ENCODE peak calls at places on chromosome 19, in seven cellular contexts. G is Calu3, M is B cell, E is WERI-Rb-1, R is bronchial epithelial cell, B is fibroblast of the aortic adventitia, T is epithelial cell of proximal tubule. F is an unnamed sample.

GRCh38 chr19:32817252-32817912 is 52.2 kb downstream of the SLC7A9 start:
- DNase-seq in G (no peak), M (no peak), E (no peak), R (no peak), B (no peak), T (no peak), F (no peak)

GRCh38 chr19:1067341-1068103 is 555 bp downstream of the ARHGAP45 start:
- DNase-seq in G (no peak), M (peak; percentile 72), E (no peak), R (no peak), B (no peak), T (no peak), F (no peak)

GRCh38 chr19:1317274-1317673 is 31.6 kb downstream of the EFNA2 start:
- DNase-seq in G (no peak), M (no peak), E (no peak), R (no peak), B (no peak), T (no peak), F (no peak)

GRCh38 chr19:38155453-38155852 is 68.6 kb downstream of the DPF1 start:
- DNase-seq in G (no peak), M (no peak), E (no peak), R (peak; percentile 56), B (peak; percentile 14), T (no peak), F (no peak)

GRCh38 chr19:48487944-48488343 is 18.8 kb downstream of the CYTH2 start:
- DNase-seq in G (peak; percentile 97), M (no peak), E (no peak), R (peak; percentile 92), B (peak; percentile 80), T (no peak), F (no peak)

GRCh38 chr19:13669780-13670355 is 94.5 kb upstream of the MRI1 start:
- DNase-seq in G (no peak), M (no peak), E (no peak), R (no peak), B (no peak), T (no peak), F (no peak)

GRCh38 chr19:40280608-40281221 is 4.4 kb downstream of the AKT2 start:
- DNase-seq in G (no peak), M (no peak), E (no peak), R (no peak), B (no peak), T (no peak), F (no peak)

GRCh38 chr19:47615714-47616113 is 6.8 kb downstream of the BICRA start:
- DNase-seq in G (no peak), M (no peak), E (no peak), R (no peak), B (no peak), T (no peak), F (no peak)

GRCh38 chr19:13742756-13743155 is 21.6 kb upstream of the MRI1 start:
- DNase-seq in G (no peak), M (no peak), E (no peak), R (peak; percentile 35), B (no peak), T (no peak), F (no peak)

GRCh38 chr19:46759817-46760333 is 13.6 kb upstream of the STRN4 start:
- DNase-seq in G (no peak), M (no peak), E (no peak), R (peak; percentile 66), B (peak; percentile 99), T (no peak), F (no peak)

GRCh38 chr19:46616631-46617322 is 8.1 kb downstream of the PTGIR start:
- DNase-seq in G (peak; percentile 86), M (peak; percentile 62), E (peak; percentile 92), R (peak; percentile 40), B (peak; percentile 59), T (no peak), F (no peak)

GRCh38 chr19:7188682-7189629 is 105.3 kb downstream of the INSR start:
- DNase-seq in G (no peak), M (no peak), E (no peak), R (no peak), B (no peak), T (no peak), F (no peak)

GRCh38 chr19:9835507-9835949 is 410 bp downstream of the PIN1 start:
- DNase-seq in G (no peak), M (no peak), E (no peak), R (no peak), B (no peak), T (no peak), F (no peak)

GRCh38 chr19:51799998-51800848 is 5.3 kb downstream of the FPR3 start:
- DNase-seq in G (no peak), M (no peak), E (no peak), R (no peak), B (peak; percentile 93), T (no peak), F (no peak)

GRCh38 chr19:50679177-50680125 is 30.2 kb downstream of the C19orf81 start:
- DNase-seq in G (peak; percentile 86), M (peak; percentile 86), E (peak; percentile 86), R (peak; percentile 26), B (peak; percentile 60), T (no peak), F (peak; percentile 96)

GRCh38 chr19:294819-295686 is 3.9 kb upstream of the PLPP2 start:
- DNase-seq in G (peak; percentile 61), M (no peak), E (peak; percentile 44), R (no peak), B (peak; percentile 31), T (no peak), F (peak; percentile 77)

GRCh38 chr19:36489920-36490415 is 607 bp upstream of the ZNF566 start:
- DNase-seq in G (peak; percentile 76), M (peak; percentile 82), E (peak; percentile 93), R (no peak), B (peak; percentile 97), T (no peak), F (peak; percentile 79)

GRCh38 chr19:40762754-40763153 is 11.8 kb downstream of the SNRPA start:
- DNase-seq in G (no peak), M (no peak), E (no peak), R (no peak), B (no peak), T (no peak), F (no peak)

GRCh38 chr19:14473915-14474578 is 1.1 kb downstream of the PTGER1 start:
- DNase-seq in G (no peak), M (no peak), E (no peak), R (no peak), B (no peak), T (no peak), F (no peak)

GRCh38 chr19:21593934-21594844 is 88.8 kb downstream of the ZNF429 start:
- DNase-seq in G (no peak), M (no peak), E (no peak), R (no peak), B (no peak), T (no peak), F (no peak)

GRCh38 chr19:29664753-29665214 is 477 bp upstream of the PLEKHF1 start:
- DNase-seq in G (no peak), M (no peak), E (no peak), R (no peak), B (no peak), T (no peak), F (no peak)

GRCh38 chr19:29663861-29664752 is 1.2 kb upstream of the PLEKHF1 start:
- DNase-seq in G (no peak), M (no peak), E (no peak), R (peak; percentile 33), B (no peak), T (no peak), F (no peak)

GRCh38 chr19:29666634-29667389 is 1.6 kb downstream of the PLEKHF1 start:
- DNase-seq in G (no peak), M (no peak), E (no peak), R (no peak), B (peak; percentile 83), T (no peak), F (no peak)

GRCh38 chr19:29665826-29666633 is 769 bp downstream of the PLEKHF1 start:
- DNase-seq in G (peak; percentile 28), M (no peak), E (no peak), R (no peak), B (peak; percentile 87), T (no peak), F (peak; percentile 39)

DNA sequence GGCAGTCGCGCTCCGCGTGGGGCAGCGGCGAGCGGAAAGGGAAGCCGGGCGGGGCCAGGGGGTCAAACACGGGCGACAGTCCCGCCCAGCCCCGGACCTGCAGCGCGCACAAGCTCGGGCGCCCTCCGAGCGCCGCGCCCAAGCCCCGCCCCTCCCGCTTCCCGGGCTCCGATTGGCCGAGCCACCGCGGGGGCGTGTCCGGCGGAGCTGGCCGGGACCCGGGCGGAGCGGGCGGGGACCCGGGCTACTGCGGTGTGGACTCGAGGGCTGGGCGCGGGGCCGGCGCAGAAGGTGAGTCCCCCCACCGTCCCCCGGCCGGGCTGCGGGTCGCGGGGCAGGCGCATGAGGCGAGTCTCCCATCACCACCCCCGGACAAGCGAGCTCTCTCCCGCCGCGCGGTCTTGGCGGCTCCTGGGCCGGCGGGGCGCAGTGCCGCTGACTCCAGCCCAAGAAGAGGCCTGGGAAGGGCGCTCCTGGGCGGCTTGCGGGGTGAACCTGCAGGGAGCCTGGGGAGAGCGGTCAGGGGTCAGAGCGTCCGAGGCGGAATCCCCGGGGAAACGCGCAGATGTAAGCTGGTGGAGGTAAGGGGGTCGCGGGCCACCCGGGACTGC is at the start of gene PLEKHF1:
- DNase-seq in G (peak; percentile 93), M (peak; percentile 81), E (peak; percentile 89), R (peak; percentile 38), B (peak; percentile 67), T (no peak), F (peak; percentile 96)
- TF ChIP-seq CTCF in G (no peak), M (no peak), E (no peak), R (no peak), B (no peak), T (no peak), F (peak; percentile 37)

GRCh38 chr19:42219812-42220750 is at the start of gene ZNF526:
- DNase-seq in G (peak; percentile 98), M (peak; percentile 98), E (peak; percentile 98), R (peak; percentile 93), B (peak; percentile 96), T (peak; percentile 69), F (peak; percentile 99)
- TF ChIP-seq CTCF in G (no peak), M (no peak), E (no peak), R (no peak), B (no peak), T (no peak), F (no peak)

DNA sequence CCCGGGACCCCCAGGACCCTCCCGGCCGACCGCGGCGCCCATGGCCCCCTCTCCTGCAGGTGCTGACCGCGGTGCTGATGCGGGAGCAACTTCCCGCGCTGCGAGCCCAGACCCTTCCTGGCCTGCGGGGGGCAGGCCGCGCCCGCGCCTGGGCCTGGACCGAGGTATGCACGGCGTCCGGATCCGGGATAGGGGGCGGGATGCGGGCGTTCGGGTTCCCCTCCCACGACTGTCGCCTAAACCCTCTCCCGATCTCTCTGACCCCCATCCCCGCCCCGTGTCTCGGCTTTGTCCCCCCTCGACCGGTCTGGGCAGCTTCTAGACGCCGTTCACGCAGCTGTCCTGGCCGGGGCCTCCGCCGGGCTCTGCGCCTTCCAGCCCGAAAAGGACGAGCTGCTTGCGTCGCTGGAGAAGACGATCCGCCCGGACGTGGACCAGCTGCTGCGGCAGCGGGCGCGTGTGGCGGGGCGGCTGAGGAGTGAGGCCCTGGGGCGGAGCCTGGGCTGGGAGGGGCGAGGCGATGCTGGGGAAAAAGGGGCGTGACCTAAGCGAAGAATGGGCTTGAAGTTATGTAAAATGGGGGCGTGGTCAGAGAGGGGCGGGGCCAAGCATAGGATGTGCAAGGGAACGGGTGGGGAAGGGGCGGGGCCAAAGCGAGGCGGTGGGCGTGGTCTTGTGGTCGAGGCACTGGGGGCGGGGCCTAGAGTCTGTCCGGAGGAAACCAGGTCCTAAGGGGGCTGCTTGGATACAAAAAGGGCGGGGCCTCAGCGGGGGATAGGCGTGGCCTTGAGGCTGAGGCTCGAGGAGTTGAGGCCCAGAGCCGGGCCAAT is 15.9 kb upstream of the COLGALT1 start:
- DNase-seq in G (peak; percentile 87), M (peak; percentile 98), E (peak; percentile 99), R (peak; percentile 80), B (peak; percentile 93), T (no peak), F (peak; percentile 95)
- TF ChIP-seq CTCF in G (no peak), M (no peak), E (peak; percentile 32), R (peak; percentile 24), B (peak; percentile 40), T (peak; percentile 29), F (peak; percentile 18)

GRCh38 chr19:12648088-12648487 is 18.5 kb downstream of the MAN2B1 start:
- DNase-seq in G (no peak), M (no peak), E (no peak), R (no peak), B (no peak), T (no peak), F (no peak)
- TF ChIP-seq CTCF in G (no peak), M (no peak), E (no peak), R (peak; percentile 31), B (no peak), T (peak; percentile 50), F (no peak)